ENCODE peak calls at places on chromosomes 16 and 17, in four cellular contexts. W is SK-N-SH, E is HepG2, B is H1. K is an unnamed sample.
A peak's percentile ranks its signal among the peaks of the same experiment; 100 is the strongest.

GRCh38 chr17:82940226-82941020 is 100.6 kb upstream of the ZNF750 start:
- DNase-seq in W (no peak), E (no peak), B (no peak), K (no peak)

GRCh38 chr16:88967800-88968588 is 9.0 kb downstream of the CBFA2T3 start:
- DNase-seq in W (no peak), E (no peak), B (no peak), K (peak; percentile 65)

GRCh38 chr17:75380315-75380714 is 25.2 kb downstream of the GRB2 start:
- DNase-seq in W (no peak), E (no peak), B (no peak), K (no peak)

GRCh38 chr17:82780195-82780594 is 28.3 kb downstream of the TBCD start:
- DNase-seq in W (no peak), E (no peak), B (no peak), K (no peak)

GRCh38 chr17:8225813-8226535 is 15.6 kb upstream of the AURKB start:
- DNase-seq in W (no peak), E (no peak), B (no peak), K (peak; percentile 68)

GRCh38 chr16:22264786-22265185 is 32.4 kb upstream of the POLR3E start:
- DNase-seq in W (peak; percentile 88), E (no peak), B (no peak), K (no peak)

GRCh38 chr17:68035131-68035522 is 408 bp upstream of the KPNA2 start:
- DNase-seq in W (no peak), E (no peak), B (no peak), K (no peak)

GRCh38 chr16:86117756-86118155 is 218.8 kb downstream of the IRF8 start:
- DNase-seq in W (peak; percentile 49), E (no peak), B (no peak), K (no peak)

GRCh38 chr17:59311051-59311468 is 20.4 kb upstream of the YPEL2 start:
- DNase-seq in W (peak; percentile 81), E (peak; percentile 79), B (no peak), K (peak; percentile 28)

GRCh38 chr17:3773966-3774365 is 27.0 kb downstream of the ITGAE start:
- DNase-seq in W (no peak), E (no peak), B (no peak), K (no peak)

GRCh38 chr17:51118330-51119195 is 2.1 kb downstream of the SPAG9 start:
- DNase-seq in W (peak; percentile 25), E (peak; percentile 77), B (no peak), K (no peak)

GRCh38 chr16:86450691-86451090 is 59.6 kb upstream of the FOXF1 start:
- DNase-seq in W (no peak), E (no peak), B (no peak), K (no peak)

GRCh38 chr16:19808061-19808621 is 76.5 kb downstream of the GPRC5B start:
- DNase-seq in W (no peak), E (no peak), B (no peak), K (peak; percentile 49)

GRCh38 chr17:16936536-16937310 is 35.2 kb downstream of the TNFRSF13B start:
- DNase-seq in W (no peak), E (no peak), B (no peak), K (no peak)
- TF ChIP-seq YY1 in W (no peak), E (no peak), B (no peak), K (no peak)

DNA sequence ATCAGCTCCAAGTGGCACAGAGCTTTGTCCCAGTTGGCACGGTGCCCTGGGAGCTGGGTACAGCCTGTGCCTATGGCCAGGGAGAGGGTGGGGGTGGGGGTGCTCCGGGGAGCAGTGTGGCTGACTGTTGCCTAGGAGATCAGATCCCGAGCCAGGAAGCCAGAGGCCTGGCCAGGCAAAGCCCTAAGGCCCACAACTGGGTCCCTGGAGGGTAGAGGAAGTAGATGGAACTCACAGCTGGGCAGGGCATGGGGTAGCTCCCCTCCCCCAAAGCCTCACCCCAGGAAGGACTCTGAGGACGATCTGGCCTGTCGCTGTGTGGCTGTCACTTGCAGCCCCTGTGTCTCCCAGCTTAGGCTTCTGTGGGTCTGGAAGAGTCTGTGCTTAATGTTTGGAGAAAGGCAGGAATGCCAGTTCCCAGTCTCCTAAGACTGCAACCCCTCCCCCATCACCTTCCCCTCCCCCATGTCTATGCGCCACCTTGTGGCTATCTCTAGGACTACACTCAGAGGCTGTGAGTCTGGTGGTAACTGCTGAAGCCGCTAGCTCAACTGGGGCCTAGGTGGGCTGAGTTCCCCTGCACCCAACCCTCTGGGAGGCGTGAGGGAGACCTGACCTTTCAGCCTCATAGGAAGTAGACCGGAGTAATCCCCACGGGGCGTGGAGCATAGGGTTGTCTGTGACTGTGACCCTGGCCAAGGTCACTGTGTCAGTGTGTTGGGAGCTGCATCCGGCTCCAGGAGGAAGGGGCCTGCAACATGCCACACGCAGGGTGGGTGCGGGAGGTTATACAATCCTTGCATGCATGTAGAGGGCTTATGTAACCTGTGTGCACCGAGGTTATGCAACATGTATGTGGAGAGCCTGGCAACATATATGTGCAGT is 12.7 kb downstream of the THRA start:
- DNase-seq in W (peak; percentile 83), E (peak; percentile 71), B (peak; percentile 66), K (no peak)
- TF ChIP-seq POLR2AphosphoS5 in W (no peak), E (no peak), B (no peak), K (no peak)

DNA sequence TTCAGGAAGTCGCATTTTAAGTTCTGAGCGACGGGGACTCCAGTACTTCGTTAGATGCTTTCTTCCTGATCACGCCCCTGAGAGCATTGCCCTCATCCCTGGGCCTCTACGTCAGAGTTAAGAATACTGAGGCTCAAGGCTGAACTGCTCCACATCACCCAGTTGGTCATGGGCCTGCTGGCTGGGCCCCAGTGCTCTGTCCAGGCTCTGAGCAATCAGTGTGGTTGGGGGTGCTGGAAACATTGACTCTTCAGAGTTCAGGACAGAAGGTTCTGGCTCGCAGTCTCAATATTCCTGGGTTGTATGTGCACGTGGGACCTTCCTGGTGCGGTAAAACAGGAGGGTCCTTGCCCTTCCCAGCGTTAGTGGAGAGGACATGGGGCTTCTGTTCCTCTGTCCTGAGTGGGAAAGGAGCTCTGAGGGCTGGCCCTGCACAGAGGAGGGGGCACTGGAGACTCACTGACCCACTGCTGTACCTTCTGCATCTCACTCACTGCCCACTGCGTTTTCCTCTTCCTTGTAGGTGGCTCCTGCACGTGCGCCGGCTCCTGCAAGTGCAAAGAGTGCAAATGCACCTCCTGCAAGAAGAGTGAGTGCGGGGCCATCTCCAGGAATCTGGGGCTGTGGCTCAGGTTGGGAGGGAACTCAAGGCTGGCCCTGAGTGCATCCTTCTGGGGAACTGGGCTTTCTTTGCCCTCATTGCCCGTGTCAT is 518 bp downstream of the MT1E start:
- DNase-seq in W (no peak), E (no peak), B (no peak), K (no peak)
- TF ChIP-seq TCF12 in W (no peak), E (no peak), B (no peak), K (no peak)

GRCh38 chr16:27867122-27868110 is 196.1 kb downstream of the GSG1L start:
- DNase-seq in W (peak; percentile 92), E (peak; percentile 78), B (peak; percentile 70), K (no peak)
- TF ChIP-seq YY1 in W (no peak), E (no peak), B (no peak), K (no peak)

GRCh38 chr16:24844101-24845030 is 1.4 kb upstream of the SLC5A11 start:
- DNase-seq in W (no peak), E (peak; percentile 90), B (no peak), K (no peak)
- TF ChIP-seq POLR2AphosphoS5 in W (no peak), E (no peak), B (no peak), K (no peak)

GRCh38 chr17:79890706-79891105 is 51.5 kb upstream of the CBX4 start:
- DNase-seq in W (peak; percentile 80), E (no peak), B (no peak), K (no peak)

GRCh38 chr17:79888009-79888540 is 48.8 kb upstream of the CBX4 start:
- DNase-seq in W (no peak), E (no peak), B (no peak), K (no peak)

GRCh38 chr17:79888811-79889634 is 49.8 kb upstream of the CBX4 start:
- DNase-seq in W (peak; percentile 14), E (peak; percentile 63), B (no peak), K (no peak)

GRCh38 chr17:79891113-79891730 is 52.0 kb upstream of the CBX4 start:
- DNase-seq in W (peak; percentile 50), E (no peak), B (no peak), K (no peak)

DNA sequence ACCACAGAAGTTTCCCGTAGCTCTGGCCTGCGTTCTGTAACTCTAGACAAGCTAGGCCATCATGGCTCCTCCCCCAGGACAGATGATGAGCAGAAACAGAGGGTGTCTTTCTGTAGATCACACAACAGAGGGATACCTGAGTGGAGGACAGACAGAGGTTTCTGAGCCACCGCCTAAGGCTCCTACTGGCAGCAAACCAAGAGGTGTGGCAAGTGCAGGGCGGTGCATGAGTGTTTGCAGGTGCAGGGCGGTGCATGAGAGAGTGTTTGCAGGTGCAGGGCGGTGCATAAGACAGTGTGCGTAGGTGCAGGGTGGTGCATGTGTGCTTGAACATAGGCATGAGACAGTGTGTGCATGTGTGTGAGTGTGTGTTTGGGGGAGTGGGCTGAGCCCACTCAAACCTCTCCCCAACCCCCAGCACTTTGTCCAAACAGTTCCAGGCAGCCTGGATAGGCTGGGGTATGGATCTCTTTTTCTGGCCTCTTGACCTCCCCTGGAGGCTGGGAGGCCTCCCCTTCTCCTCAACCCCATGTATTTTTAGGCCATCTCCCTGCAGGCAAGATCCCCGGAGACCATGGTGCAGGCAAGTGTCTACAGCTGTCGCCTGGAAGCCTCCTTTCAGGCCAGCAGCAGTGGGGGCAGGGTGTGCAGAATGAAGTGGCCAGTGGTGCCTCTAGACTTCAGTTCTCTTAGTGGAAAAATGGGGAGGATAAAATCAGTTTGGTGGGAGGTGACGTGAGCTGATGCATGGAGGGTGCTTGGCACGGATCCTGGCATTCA is 53.4 kb upstream of the CBX4 start:
- DNase-seq in W (no peak), E (no peak), B (no peak), K (no peak)
- TF ChIP-seq TCF12 in W (no peak), E (no peak), B (no peak), K (no peak)

GRCh38 chr16:977096-977701 is 4.4 kb upstream of the SOX8 start:
- DNase-seq in W (peak; percentile 55), E (no peak), B (no peak), K (no peak)

GRCh38 chr16:977896-978295 is 3.7 kb upstream of the SOX8 start:
- DNase-seq in W (no peak), E (no peak), B (no peak), K (no peak)

GRCh38 chr16:974606-975312 is 4.0 kb upstream of the LMF1 start:
- DNase-seq in W (peak; percentile 36), E (no peak), B (no peak), K (no peak)

GRCh38 chr16:975313-975690 is 4.5 kb upstream of the LMF1 start:
- DNase-seq in W (no peak), E (no peak), B (no peak), K (no peak)

GRCh38 chr16:976389-976931 is 5.1 kb upstream of the SOX8 start:
- DNase-seq in W (no peak), E (no peak), B (no peak), K (no peak)
- TF ChIP-seq YY1 in W (no peak), E (no peak), B (no peak), K (no peak)

K was measured in GM12878.